ENCODE peak calls at places on chromosomes 11 and 22, in five cellular contexts. One of them, this sample, is unnamed.

GRCh38 chr11:123531325-123531724 is 101.3 kb downstream of the GRAMD1B start:
- DNase-seq in sigmoid colon: no peak
- DNase-seq in pancreas: no peak
- DNase-seq in substantia nigra: no peak
- DNase-seq in ovary: no peak
- DNase-seq in this sample: no peak

GRCh38 chr11:103007521-103007920 is 52.0 kb upstream of the MMP13 start:
- DNase-seq in sigmoid colon: no peak
- DNase-seq in pancreas: no peak
- DNase-seq in substantia nigra: no peak
- DNase-seq in ovary: no peak
- DNase-seq in this sample: no peak

GRCh38 chr11:93537022-93537421 is 6.2 kb downstream of the SMCO4 start:
- DNase-seq in ovary: no peak
- DNase-seq in substantia nigra: peak; percentile 52
- DNase-seq in pancreas: no peak
- DNase-seq in sigmoid colon: no peak
- DNase-seq in this sample: peak; percentile 64

GRCh38 chr11:69744435-69744834 is 30.7 kb downstream of the FGF4 start:
- DNase-seq in pancreas: no peak
- DNase-seq in substantia nigra: no peak
- DNase-seq in sigmoid colon: no peak
- DNase-seq in ovary: no peak
- DNase-seq in this sample: no peak

GRCh38 chr11:116736763-116737162 is 36.0 kb downstream of the BUD13 start:
- DNase-seq in substantia nigra: no peak
- DNase-seq in ovary: no peak
- DNase-seq in sigmoid colon: no peak
- DNase-seq in pancreas: no peak
- DNase-seq in this sample: no peak

GRCh38 chr11:69113646-69114340 is 41.9 kb upstream of the SMIM38 start:
- DNase-seq in sigmoid colon: no peak
- DNase-seq in substantia nigra: no peak
- DNase-seq in ovary: no peak
- DNase-seq in pancreas: peak; percentile 34
- DNase-seq in this sample: no peak

GRCh38 chr11:72719144-72719543 is 33.1 kb downstream of the ARAP1 start:
- DNase-seq in sigmoid colon: no peak
- DNase-seq in substantia nigra: no peak
- DNase-seq in ovary: no peak
- DNase-seq in pancreas: peak; percentile 44
- DNase-seq in this sample: no peak

GRCh38 chr11:12285106-12285505 is 92.3 kb upstream of the PARVA start:
- DNase-seq in sigmoid colon: no peak
- DNase-seq in pancreas: no peak
- DNase-seq in ovary: no peak
- DNase-seq in substantia nigra: no peak
- DNase-seq in this sample: no peak

GRCh38 chr11:12223771-12224536 is 113.6 kb downstream of the MICAL2 start:
- DNase-seq in substantia nigra: no peak
- DNase-seq in ovary: no peak
- DNase-seq in sigmoid colon: no peak
- DNase-seq in pancreas: no peak
- DNase-seq in this sample: no peak

GRCh38 chr11:70173018-70173417 is 30.1 kb upstream of the FADD start:
- DNase-seq in ovary: no peak
- DNase-seq in sigmoid colon: no peak
- DNase-seq in substantia nigra: no peak
- DNase-seq in pancreas: no peak
- DNase-seq in this sample: no peak

GRCh38 chr11:133710241-133710640 is 135.1 kb downstream of the SPATA19 start:
- DNase-seq in ovary: no peak
- DNase-seq in pancreas: no peak
- DNase-seq in substantia nigra: no peak
- DNase-seq in sigmoid colon: no peak
- DNase-seq in this sample: no peak

GRCh38 chr11:75760243-75760642 is 8.3 kb upstream of the DGAT2 start:
- DNase-seq in ovary: no peak
- DNase-seq in substantia nigra: no peak
- DNase-seq in pancreas: no peak
- DNase-seq in sigmoid colon: no peak
- DNase-seq in this sample: no peak
- H3K27ac ChIP-seq in ovary: no peak overlapping the region
- H3K27ac ChIP-seq in substantia nigra: no peak overlapping the region
- H3K27ac ChIP-seq in pancreas: no peak overlapping the region
- H3K27ac ChIP-seq in sigmoid colon: no peak overlapping the region
- H3K27ac ChIP-seq in this sample: no peak overlapping the region

GRCh38 chr22:42416671-42417230 is 15.5 kb downstream of the NFAM1 start:
- DNase-seq in sigmoid colon: no peak
- DNase-seq in substantia nigra: no peak
- DNase-seq in pancreas: peak; percentile 35
- DNase-seq in ovary: no peak
- DNase-seq in this sample: no peak

GRCh38 chr22:42419328-42419881 is 12.8 kb downstream of the NFAM1 start:
- DNase-seq in pancreas: peak; percentile 38
- DNase-seq in ovary: no peak
- DNase-seq in sigmoid colon: no peak
- DNase-seq in substantia nigra: peak; percentile 43
- DNase-seq in this sample: no peak

GRCh38 chr22:42414565-42415298 is 17.5 kb downstream of the NFAM1 start:
- DNase-seq in substantia nigra: peak; percentile 20
- DNase-seq in ovary: no peak
- DNase-seq in sigmoid colon: no peak
- DNase-seq in pancreas: no peak
- DNase-seq in this sample: no peak

GRCh38 chr22:42417645-42418303 is 14.4 kb downstream of the NFAM1 start:
- DNase-seq in pancreas: peak; percentile 50
- DNase-seq in substantia nigra: no peak
- DNase-seq in ovary: no peak
- DNase-seq in sigmoid colon: no peak
- DNase-seq in this sample: no peak

DNA sequence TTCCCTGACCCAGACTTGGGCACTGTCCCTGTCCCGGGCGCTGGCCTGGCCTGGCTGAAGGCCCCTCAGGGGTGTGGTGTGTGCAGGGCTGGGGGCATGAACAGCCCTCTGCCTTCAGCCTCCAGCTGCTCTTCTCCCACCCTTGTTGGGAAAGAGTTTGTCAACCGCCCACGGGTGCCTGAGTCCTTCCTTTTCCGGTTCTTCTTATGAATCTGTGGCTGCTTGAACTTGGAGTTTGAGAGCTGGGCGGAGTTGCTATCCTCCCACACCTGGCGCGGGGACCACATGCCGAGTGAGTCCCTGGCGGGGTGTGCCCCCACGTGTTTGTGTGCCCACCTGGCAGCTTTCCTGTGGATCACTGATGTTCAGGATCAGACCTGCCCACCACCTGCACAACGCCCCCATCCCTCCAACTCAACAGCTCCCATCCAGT is 13.4 kb downstream of the NFAM1 start:
- DNase-seq in sigmoid colon: no peak
- DNase-seq in ovary: no peak
- DNase-seq in pancreas: peak; percentile 43
- DNase-seq in substantia nigra: no peak
- DNase-seq in this sample: no peak
- H3K27ac ChIP-seq in sigmoid colon: no peak overlapping the region
- H3K27ac ChIP-seq in ovary: no peak overlapping the region
- H3K27ac ChIP-seq in pancreas: no peak overlapping the region
- H3K27ac ChIP-seq in substantia nigra: no peak overlapping the region
- H3K27ac ChIP-seq in this sample: no peak overlapping the region

GRCh38 chr22:36423461-36424404 is 36.0 kb upstream of the MYH9 start:
- DNase-seq in sigmoid colon: no peak
- DNase-seq in pancreas: no peak
- DNase-seq in substantia nigra: no peak
- DNase-seq in ovary: no peak
- DNase-seq in this sample: no peak
- H3K27ac ChIP-seq in sigmoid colon: no peak overlapping the region
- H3K27ac ChIP-seq in pancreas: no peak overlapping the region
- H3K27ac ChIP-seq in substantia nigra: no peak overlapping the region
- H3K27ac ChIP-seq in ovary: no peak overlapping the region
- H3K27ac ChIP-seq in this sample: no peak overlapping the region

GRCh38 chr11:85828640-85828978 is 17.7 kb upstream of the SYTL2 start:
- DNase-seq in pancreas: no peak
- DNase-seq in ovary: no peak
- DNase-seq in substantia nigra: no peak
- DNase-seq in sigmoid colon: no peak
- DNase-seq in this sample: no peak

GRCh38 chr11:85827768-85828639 is 17.1 kb upstream of the SYTL2 start:
- DNase-seq in sigmoid colon: no peak
- DNase-seq in substantia nigra: no peak
- DNase-seq in ovary: no peak
- DNase-seq in pancreas: no peak
- DNase-seq in this sample: no peak

GRCh38 chr11:85825590-85825989 is 14.6 kb upstream of the SYTL2 start:
- DNase-seq in ovary: no peak
- DNase-seq in pancreas: no peak
- DNase-seq in substantia nigra: no peak
- DNase-seq in sigmoid colon: no peak
- DNase-seq in this sample: no peak

GRCh38 chr11:85823816-85824215 is 12.9 kb upstream of the SYTL2 start:
- DNase-seq in ovary: no peak
- DNase-seq in pancreas: no peak
- DNase-seq in sigmoid colon: no peak
- DNase-seq in substantia nigra: no peak
- DNase-seq in this sample: no peak

GRCh38 chr11:85826096-85826855 is 15.3 kb upstream of the SYTL2 start:
- DNase-seq in substantia nigra: no peak
- DNase-seq in pancreas: peak; percentile 22
- DNase-seq in sigmoid colon: no peak
- DNase-seq in ovary: no peak
- DNase-seq in this sample: peak; percentile 19
- H3K27ac ChIP-seq in substantia nigra: no peak overlapping the region
- H3K27ac ChIP-seq in pancreas: no peak overlapping the region
- H3K27ac ChIP-seq in sigmoid colon: no peak overlapping the region
- H3K27ac ChIP-seq in ovary: no peak overlapping the region
- H3K27ac ChIP-seq in this sample: no peak overlapping the region

DNA sequence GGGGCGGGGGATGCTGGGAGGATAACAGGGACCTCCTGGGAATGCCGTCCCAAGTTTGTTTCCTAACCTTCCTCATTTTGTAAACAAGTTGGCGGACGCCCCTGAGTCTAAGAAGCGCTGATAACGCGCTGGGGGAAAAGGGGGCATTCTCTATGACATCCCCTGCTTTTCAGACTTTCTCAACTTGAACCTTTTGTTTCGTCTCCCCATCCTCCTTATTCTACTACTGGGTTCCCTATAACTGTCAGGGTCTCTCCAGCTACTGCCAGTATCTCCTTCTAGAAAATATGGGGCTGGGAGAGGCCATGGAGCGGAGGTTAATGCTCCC is 654 bp downstream of the TMEM86A start:
- DNase-seq in sigmoid colon: no peak
- DNase-seq in ovary: no peak
- DNase-seq in pancreas: no peak
- DNase-seq in substantia nigra: no peak
- DNase-seq in this sample: no peak
- H3K27ac ChIP-seq in sigmoid colon: peak overlapping the region; percentile 76
- H3K27ac ChIP-seq in ovary: peak overlapping the region; percentile 100
- H3K27ac ChIP-seq in pancreas: peak overlapping the region; percentile 72
- H3K27ac ChIP-seq in substantia nigra: peak overlapping the region; percentile 74
- H3K27ac ChIP-seq in this sample: peak overlapping the region; percentile 79